ENCODE peak calls at places on chromosomes 13 and 19, in nine cellular contexts. F is posterior vena cava; W is fibroblast of the aortic adventitia; H is Caco-2; U is effector CD4-positive, alpha-beta T cell; Z is B cell; P is pancreas; A is stimulated activated CD4-positive, alpha-beta T cell treated with anti-CD3 and anti-CD28 coated beads, Interleukin-12 subunit alpha, Interleukin-12 subunit beta, amount 100 ng/mL, for 4 hours; D is psoas muscle. J is an unnamed sample.

GRCh38 chr13:44470623-44471562 is 97.3 kb downstream of the SERP2 start:
- DNase-seq in D (no peak), W (peak; percentile 58), Z (no peak), U (no peak), H (peak; percentile 39), F (no peak), A (no peak), P (no peak), J (peak; percentile 52)

GRCh38 chr13:98599502-98600328 is 22.8 kb upstream of the STK24 start:
- DNase-seq in Z (no peak), F (no peak), U (no peak), D (no peak), P (no peak), H (peak; percentile 68), W (peak; percentile 12), A (no peak), J (peak; percentile 29)

GRCh38 chr13:28299941-28300340 is 161.6 kb downstream of the PAN3 start:
- DNase-seq in F (no peak), P (no peak), A (no peak), Z (no peak), D (no peak), H (no peak), U (no peak), W (no peak), J (no peak)

GRCh38 chr19:39507715-39508364 is 7.1 kb upstream of the SELENOV start:
- DNase-seq in P (no peak), U (no peak), A (no peak), Z (no peak), W (no peak), F (no peak), H (no peak), D (no peak), J (no peak)

GRCh38 chr13:80237646-80238045 is 103.3 kb downstream of the SPRY2 start:
- DNase-seq in A (no peak), U (no peak), W (no peak), D (no peak), P (no peak), Z (no peak), H (no peak), F (no peak), J (peak; percentile 60)

GRCh38 chr19:2782357-2782935 is 627 bp downstream of the SGTA start:
- DNase-seq in P (no peak), Z (no peak), F (no peak), A (no peak), W (no peak), H (no peak), U (no peak), D (no peak), J (peak; percentile 45)

GRCh38 chr13:59356607-59357006 is 807.1 kb downstream of the DIAPH3 start:
- DNase-seq in P (peak; percentile 70), F (peak; percentile 92), A (no peak), D (peak; percentile 69), Z (no peak), W (peak; percentile 9), U (no peak), H (no peak), J (peak; percentile 1)

GRCh38 chr13:39037410-39037879 is 444 bp downstream of the PROSER1 start:
- DNase-seq in D (no peak), F (no peak), P (no peak), Z (no peak), U (no peak), H (no peak), W (no peak), A (no peak), J (peak; percentile 57)

GRCh38 chr13:53105881-53106280 is 77.3 kb downstream of the OLFM4 start:
- DNase-seq in D (no peak), P (no peak), H (peak; percentile 17), U (no peak), F (no peak), Z (no peak), A (no peak), W (no peak), J (no peak)

GRCh38 chr19:1836458-1837221 is 11.6 kb downstream of the REXO1 start:
- DNase-seq in U (no peak), D (no peak), P (no peak), Z (no peak), F (no peak), H (no peak), W (no peak), A (no peak), J (no peak)

GRCh38 chr19:45037393-45038169 is 1.3 kb upstream of the CLASRP start:
- DNase-seq in F (no peak), A (no peak), D (no peak), H (no peak), P (no peak), W (no peak), U (no peak), Z (no peak), J (no peak)

GRCh38 chr19:8161135-8161646 is 11.8 kb upstream of the FBN3 start:
- DNase-seq in A (no peak), P (no peak), H (peak; percentile 41), F (no peak), W (peak; percentile 7), U (no peak), Z (peak; percentile 55), D (no peak), J (no peak)

GRCh38 chr13:23510979-23511735 is 59.1 kb upstream of the TNFRSF19 start:
- DNase-seq in H (peak; percentile 58), W (no peak), A (no peak), Z (no peak), P (no peak), F (no peak), U (no peak), D (no peak), J (peak; percentile 49)

GRCh38 chr13:25771208-25771607 is 280.6 kb downstream of the SHISA2 start:
- DNase-seq in W (no peak), P (no peak), U (no peak), A (no peak), Z (no peak), F (no peak), H (no peak), D (no peak), J (no peak)

GRCh38 chr13:114124921-114125320 is 7.5 kb downstream of the RASA3 start:
- DNase-seq in F (no peak), A (peak; percentile 46), U (peak; percentile 59), H (no peak), D (peak; percentile 25), Z (no peak), W (peak; percentile 62), P (no peak), J (peak; percentile 86)

GRCh38 chr13:112776354-112776753 is 86.5 kb downstream of the ATP11A start:
- DNase-seq in A (no peak), P (no peak), Z (no peak), H (no peak), U (no peak), F (no peak), W (no peak), D (no peak), J (no peak)

GRCh38 chr19:57706346-57706745 is 2.7 kb downstream of the ZNF154 start:
- DNase-seq in Z (no peak), F (no peak), W (no peak), P (no peak), U (no peak), A (no peak), D (no peak), H (no peak), J (no peak)

GRCh38 chr19:33285441-33285927 is 16.9 kb downstream of the CEBPA start:
- DNase-seq in H (no peak), P (no peak), F (no peak), A (no peak), Z (no peak), U (no peak), D (no peak), W (no peak), J (no peak)

GRCh38 chr13:30791354-30791921 is 56.1 kb downstream of the ALOX5AP start:
- DNase-seq in Z (no peak), D (no peak), F (no peak), H (no peak), P (no peak), A (no peak), U (no peak), W (peak; percentile 75), J (peak; percentile 46)

GRCh38 chr19:17855333-17856152 is 4.2 kb upstream of the RPL18A start:
- DNase-seq in D (peak; percentile 93), P (peak; percentile 99), H (peak; percentile 89), Z (peak; percentile 87), W (peak; percentile 66), F (peak; percentile 97), U (peak; percentile 88), A (peak; percentile 95), J (peak; percentile 78)

GRCh38 chr19:51102991-51103390 is 5.2 kb downstream of the CTU1 start:
- DNase-seq in D (no peak), Z (no peak), H (no peak), P (no peak), U (no peak), W (no peak), F (no peak), A (no peak), J (no peak)

GRCh38 chr13:102729560-102730275 is 34.9 kb upstream of the METTL21C start:
- DNase-seq in Z (no peak), F (no peak), W (peak; percentile 87), P (no peak), D (no peak), U (no peak), H (no peak), A (no peak), J (peak; percentile 58)

GRCh38 chr13:23979361-23980159 is 82.3 kb upstream of the C1QTNF9B start:
- DNase-seq in W (peak; percentile 84), A (peak; percentile 10), U (peak; percentile 2), H (peak; percentile 75), D (peak; percentile 83), F (peak; percentile 96), P (peak; percentile 82), Z (no peak), J (peak; percentile 95)

GRCh38 chr19:18479964-18480723 is 41.7 kb downstream of the ELL start:
- DNase-seq in A (no peak), H (no peak), U (no peak), W (peak; percentile 77), P (no peak), F (peak; percentile 97), D (peak; percentile 92), Z (no peak), J (peak; percentile 83)

GRCh38 chr13:27293051-27293691 is 22.5 kb downstream of the RASL11A start:
- DNase-seq in A (no peak), P (no peak), D (no peak), W (no peak), H (no peak), U (no peak), F (no peak), Z (no peak), J (no peak)

GRCh38 chr19:55379161-55379560 is 2.5 kb downstream of the TMEM190 start:
- DNase-seq in H (no peak), P (no peak), F (no peak), Z (no peak), W (no peak), U (no peak), A (no peak), D (no peak), J (no peak)

GRCh38 chr19:9839415-9839814 is 4.3 kb downstream of the PIN1 start:
- DNase-seq in H (no peak), D (no peak), A (no peak), P (no peak), W (no peak), F (no peak), Z (no peak), U (no peak), J (no peak)

J was measured in GM23248.